ENCODE peak calls at places on chromosomes 12 and 14, in four cellular contexts. V, Z, O and Y are unnamed samples.

GRCh38 chr14:103607039-103607668 is 21.9 kb upstream of the KLC1 start:
- DNase-seq in V (peak), Z (peak), O (peak), Y (peak)

GRCh38 chr12:47993491-47993890 is 10.8 kb downstream of the COL2A1 start:
- DNase-seq in V (no peak), Z (no peak), O (no peak), Y (no peak)

GRCh38 chr12:54033106-54033979 is 493 bp downstream of the HOXC5 start:
- DNase-seq in V (no peak), Z (no peak), O (peak), Y (no peak)

GRCh38 chr12:88538697-88539096 is 41.6 kb downstream of the KITLG start:
- DNase-seq in V (no peak), Z (no peak), O (no peak), Y (no peak)

GRCh38 chr12:66735275-66735674 is 56.4 kb upstream of the GRIP1 start:
- DNase-seq in V (no peak), Z (no peak), O (no peak), Y (no peak)

GRCh38 chr12:66964629-66965028 is 285.8 kb upstream of the GRIP1 start:
- DNase-seq in V (no peak), Z (no peak), O (no peak), Y (no peak)

GRCh38 chr12:56629459-56630179 is 507 bp downstream of the BAZ2A start:
- DNase-seq in V (no peak), Z (peak), O (peak), Y (peak)

GRCh38 chr12:79775355-79776073 is 84.8 kb upstream of the PAWR start:
- DNase-seq in V (no peak), Z (no peak), O (no peak), Y (no peak)

GRCh38 chr12:29883558-29883957 is 99.8 kb upstream of the TMTC1 start:
- DNase-seq in V (no peak), Z (no peak), O (no peak), Y (no peak)

GRCh38 chr12:132393245-132393795 is 63.9 kb upstream of the GALNT9 start:
- DNase-seq in V (no peak), Z (no peak), O (no peak), Y (no peak)

GRCh38 chr12:24487606-24488005 is 461.3 kb downstream of the BCAT1 start:
- DNase-seq in V (no peak), Z (no peak), O (no peak), Y (no peak)

GRCh38 chr14:59308706-59309105 is 120.2 kb downstream of the DAAM1 start:
- DNase-seq in V (no peak), Z (no peak), O (no peak), Y (no peak)

GRCh38 chr14:95620659-95621059 is 65.6 kb upstream of the TCL1B start:
- DNase-seq in V (no peak), Z (no peak), O (no peak), Y (no peak)
- H3K27ac ChIP-seq in V (no peak), Z (no peak), O (no peak), Y (no peak)

DNA sequence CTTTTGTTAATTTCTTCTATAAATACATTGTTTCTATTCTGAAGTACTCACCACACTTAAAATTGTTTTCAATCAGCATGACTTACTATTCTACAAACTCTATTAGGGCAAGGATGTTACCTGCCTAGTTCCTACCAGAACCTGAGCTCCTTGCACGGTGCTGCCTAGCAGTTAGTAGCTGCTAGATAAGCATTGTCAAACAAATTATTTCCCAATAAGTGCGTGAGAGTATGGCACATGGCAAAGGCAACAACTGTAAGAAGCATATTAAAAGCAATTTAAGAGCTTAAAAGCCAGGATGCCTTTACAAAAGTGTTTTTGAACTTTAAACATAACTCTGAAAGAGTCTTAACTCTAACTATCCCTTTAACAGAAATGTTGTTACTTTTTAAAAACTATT is 8.2 kb upstream of the LYZ start:
- DNase-seq in V (peak), Z (no peak), O (no peak), Y (no peak)
- H3K27ac ChIP-seq in V (peak), Z (no peak), O (no peak), Y (no peak)

GRCh38 chr14:64806202-64806861 is 73.4 kb downstream of the SPTB start:
- DNase-seq in V (no peak), Z (no peak), O (no peak), Y (no peak)
- H3K27ac ChIP-seq in V (no peak), Z (peak), O (no peak), Y (no peak)

GRCh38 chr14:71497645-71498086 is 434.6 kb upstream of the RGS6 start:
- DNase-seq in V (no peak), Z (no peak), O (no peak), Y (no peak)

GRCh38 chr14:71498151-71498734 is 434.0 kb upstream of the RGS6 start:
- DNase-seq in V (no peak), Z (no peak), O (no peak), Y (no peak)

GRCh38 chr14:71499018-71499417 is 433.2 kb upstream of the RGS6 start:
- DNase-seq in V (no peak), Z (no peak), O (no peak), Y (no peak)
- H3K27ac ChIP-seq in V (no peak), Z (no peak), O (no peak), Y (no peak)

DNA sequence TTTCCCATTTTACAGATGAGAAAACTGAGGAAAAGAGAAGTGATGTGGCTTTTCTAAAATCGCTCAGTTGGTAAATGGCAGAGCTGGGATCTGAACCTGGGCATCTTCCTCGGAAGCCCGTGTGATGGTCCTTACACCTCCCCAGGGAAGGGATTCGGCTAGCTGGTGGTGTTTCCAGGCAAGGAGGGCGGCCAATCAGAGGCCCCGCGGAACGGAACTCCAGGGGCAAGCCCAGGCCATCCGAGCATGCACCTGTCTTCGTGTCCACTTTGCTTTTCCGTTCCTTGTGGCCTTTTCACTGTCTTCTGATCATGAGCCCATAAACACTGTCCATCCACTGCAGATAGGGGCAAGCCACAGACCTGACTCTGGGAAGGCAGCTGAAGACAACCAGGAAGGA is 114.8 kb upstream of the TMEM132D start:
- DNase-seq in V (no peak), Z (no peak), O (no peak), Y (no peak)
- H3K27ac ChIP-seq in V (no peak), Z (no peak), O (no peak), Y (no peak)

DNA sequence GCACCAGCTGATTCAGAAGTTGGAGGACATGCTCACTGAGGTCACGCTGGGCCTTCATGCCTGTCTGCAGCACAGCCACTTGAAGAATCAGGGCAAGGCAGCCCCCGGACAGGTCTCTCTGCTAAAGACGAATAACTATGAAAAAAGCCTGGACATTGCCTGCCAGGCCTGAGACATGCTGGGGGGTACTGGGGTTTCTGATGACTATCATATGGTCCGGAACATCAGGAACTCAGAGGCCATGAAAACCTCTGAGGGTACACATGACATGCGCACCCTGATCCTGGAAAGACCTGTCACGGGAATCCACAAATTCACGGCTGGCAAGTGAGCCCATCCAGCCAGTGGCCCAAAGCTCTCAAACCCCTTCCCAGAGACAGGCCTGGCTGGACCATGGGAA is 8.8 kb upstream of the C12orf42 start:
- DNase-seq in V (no peak), Z (no peak), O (no peak), Y (no peak)
- H3K27ac ChIP-seq in V (no peak), Z (no peak), O (no peak), Y (no peak)

DNA sequence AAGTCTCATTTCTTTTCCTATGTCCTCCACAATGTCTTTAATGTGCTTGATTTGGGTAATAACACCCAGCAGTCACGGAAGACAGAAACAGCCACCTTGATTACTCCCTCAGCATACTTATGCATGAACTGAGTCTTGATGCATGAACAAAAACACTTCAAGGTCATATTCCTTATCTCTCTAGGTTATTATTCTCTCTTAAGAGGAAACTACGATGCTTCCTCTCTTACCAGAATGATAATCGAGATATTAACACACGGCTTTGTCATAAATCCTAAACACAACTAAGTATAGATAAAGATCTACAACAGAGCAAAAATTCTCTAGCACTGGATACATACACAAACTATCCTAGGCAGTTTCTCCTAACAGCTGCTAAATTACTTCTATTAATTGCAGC is 583.5 kb upstream of the ATP2B1 start:
- DNase-seq in V (no peak), Z (no peak), O (no peak), Y (no peak)
- H3K27ac ChIP-seq in V (no peak), Z (peak), O (no peak), Y (no peak)

GRCh38 chr14:92649934-92650545 is 98.4 kb downstream of the LGMN start:
- DNase-seq in V (peak), Z (peak), O (no peak), Y (peak)

GRCh38 chr14:92649066-92649465 is 99.4 kb downstream of the LGMN start:
- DNase-seq in V (no peak), Z (no peak), O (no peak), Y (no peak)

GRCh38 chr14:92645841-92646478 is 102.5 kb downstream of the LGMN start:
- DNase-seq in V (peak), Z (no peak), O (no peak), Y (no peak)

GRCh38 chr14:92646952-92647461 is 101.4 kb downstream of the LGMN start:
- DNase-seq in V (no peak), Z (no peak), O (no peak), Y (peak)

DNA sequence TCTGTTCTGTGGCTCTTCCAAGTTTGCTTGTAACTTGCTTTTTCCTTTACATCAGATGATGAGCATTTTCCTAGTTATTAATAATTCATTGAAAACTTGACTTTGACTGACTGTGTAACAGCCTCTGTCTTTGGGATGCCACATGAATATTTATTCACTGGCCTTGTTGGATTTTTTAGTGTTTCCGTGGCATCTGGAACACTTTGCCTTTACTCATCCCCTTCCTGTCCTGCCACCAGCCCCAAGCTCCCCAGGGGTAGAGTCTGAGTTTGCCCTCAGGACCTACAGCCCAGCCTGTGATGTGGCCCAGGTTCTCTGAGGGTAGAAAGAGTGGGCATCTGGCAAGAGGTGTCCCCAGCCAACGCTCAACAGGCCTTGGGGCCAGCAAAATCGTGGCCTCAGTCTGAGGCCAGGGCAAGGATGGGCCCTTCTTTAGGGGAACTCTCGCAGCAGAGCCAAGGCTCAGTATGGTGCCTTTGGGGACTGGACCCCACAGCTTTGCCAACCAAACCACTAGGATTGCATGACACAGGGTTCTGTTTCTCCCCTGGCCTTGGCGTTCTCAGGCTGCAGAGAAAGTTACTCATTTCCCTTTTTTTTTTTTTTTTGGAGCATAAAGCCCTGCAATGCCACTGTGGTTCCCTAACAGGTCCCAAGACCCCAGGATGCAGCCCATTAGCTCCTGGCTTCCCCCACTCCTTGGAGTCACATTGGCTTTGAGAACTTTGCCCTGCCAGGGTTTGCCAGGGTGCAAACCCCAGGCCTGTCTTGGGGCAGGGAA is 100.7 kb downstream of the LGMN start:
- DNase-seq in V (peak), Z (no peak), O (no peak), Y (no peak)
- H3K27ac ChIP-seq in V (peak), Z (no peak), O (no peak), Y (peak)